ENCODE peak calls at places on chromosomes 13 and 19, in seven cellular contexts. P is GM10248, M is tibial nerve, E is neural progenitor cell, F is colonic mucosa, W is LNCaP clone FGC, X is astrocyte. J is an unnamed sample.

GRCh38 chr19:15869109-15869555 is 28.7 kb downstream of the CYP4F2 start:
- DNase-seq in P (peak), M (no peak), E (no peak), F (peak), W (peak), X (no peak), J (no peak)

GRCh38 chr19:20359933-20360720 is 193.1 kb downstream of the ZNF486 start:
- DNase-seq in P (no peak), M (no peak), E (peak), F (no peak), W (no peak), X (no peak), J (no peak)

GRCh38 chr19:3537101-3537437 is 1.9 kb upstream of the TEKTIP1 start:
- DNase-seq in P (no peak), M (no peak), E (no peak), F (no peak), W (no peak), X (no peak), J (no peak)

GRCh38 chr19:46963093-46963734 is 56.4 kb upstream of the NPAS1 start:
- DNase-seq in P (no peak), M (no peak), E (no peak), F (no peak), W (no peak), X (peak), J (no peak)

GRCh38 chr13:82176761-82177160 is 1705.5 kb downstream of the SLITRK1 start:
- DNase-seq in P (no peak), M (no peak), E (no peak), F (no peak), W (no peak), X (no peak), J (no peak)

GRCh38 chr19:17281391-17282304 is at the start of gene ANKLE1:
- DNase-seq in P (peak), M (no peak), E (peak), F (no peak), W (no peak), X (no peak), J (peak)

GRCh38 chr13:102580552-102581169 is 16.1 kb upstream of the TPP2 start:
- DNase-seq in P (peak), M (no peak), E (peak), F (peak), W (peak), X (peak), J (peak)

GRCh38 chr19:12806242-12807131 is at the start of gene RNASEH2A:
- DNase-seq in P (peak), M (peak), E (peak), F (peak), W (peak), X (peak), J (peak)

GRCh38 chr13:100633461-100633860 is 41.1 kb downstream of the TMTC4 start:
- DNase-seq in P (no peak), M (no peak), E (no peak), F (no peak), W (no peak), X (peak), J (no peak)

GRCh38 chr19:42369433-42370067 is 20.5 kb downstream of the CNFN start:
- DNase-seq in P (no peak), M (no peak), E (no peak), F (no peak), W (no peak), X (no peak), J (no peak)

GRCh38 chr13:61777281-61777680 is 361.6 kb upstream of the PCDH20 start:
- DNase-seq in P (no peak), M (no peak), E (peak), F (no peak), W (no peak), X (peak), J (no peak)

GRCh38 chr19:6677924-6678689 is 8.1 kb upstream of the TNFSF14 start:
- DNase-seq in P (peak), M (no peak), E (peak), F (peak), W (no peak), X (no peak), J (peak)

GRCh38 chr19:39837978-39838377 is 4.0 kb upstream of the DYRK1B start:
- DNase-seq in P (no peak), M (no peak), E (no peak), F (no peak), W (no peak), X (no peak), J (no peak)

DNA sequence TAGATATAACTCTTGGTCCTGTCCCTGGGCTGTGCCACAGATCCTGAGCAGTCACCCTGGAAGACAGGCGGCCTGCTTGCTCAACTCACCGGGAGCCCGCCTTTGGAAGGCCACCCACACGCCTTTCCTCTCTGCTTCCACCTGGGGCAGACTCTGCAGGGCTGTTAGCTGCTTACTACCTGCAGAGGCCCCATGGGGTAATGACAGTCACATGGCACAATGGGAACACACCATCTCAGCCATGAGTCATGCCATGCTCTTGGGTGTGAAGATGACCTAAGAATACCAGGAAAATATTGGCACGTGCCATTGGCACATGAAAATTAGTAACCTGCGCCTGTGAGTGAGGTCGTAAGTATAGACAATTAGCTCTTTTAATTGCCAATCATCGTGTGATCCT is 108.6 kb downstream of the COL4A2 start:
- DNase-seq in P (no peak), M (no peak), E (no peak), F (peak), W (no peak), X (no peak), J (no peak)
- TF ChIP-seq CTCF in P (no peak), M (no peak), E (no peak), F (no peak), W (no peak), X (no peak), J (no peak)

DNA sequence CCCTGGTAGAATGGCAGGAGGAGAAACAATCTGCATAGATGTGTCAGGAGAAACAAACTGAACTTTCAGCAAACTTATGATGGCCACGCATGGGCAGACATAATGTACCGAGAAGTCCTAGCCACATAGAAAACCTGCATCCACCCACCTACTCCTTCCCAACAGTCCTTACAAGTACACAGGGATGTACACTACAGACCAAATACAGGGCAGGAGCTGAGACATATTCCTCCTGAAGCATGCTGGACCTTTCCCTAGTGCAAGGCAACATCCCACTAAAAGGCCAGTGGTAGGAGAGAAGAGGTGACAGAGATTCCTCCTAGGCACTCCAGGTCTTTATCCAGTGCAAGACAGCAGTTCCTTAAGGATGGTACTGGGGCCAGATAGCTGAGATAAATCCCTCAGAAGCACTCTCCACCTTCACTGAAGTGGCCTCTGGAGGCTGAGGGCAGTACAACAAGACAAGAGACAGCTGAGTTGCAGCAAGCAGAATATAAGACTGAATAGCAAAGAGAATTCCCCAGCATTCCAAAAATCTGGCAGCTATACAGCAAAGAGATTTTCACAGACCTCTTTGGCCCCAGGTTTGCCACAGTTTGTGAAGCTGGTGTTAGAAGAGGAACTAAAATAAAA is 18.3 kb downstream of the VWA8 start:
- DNase-seq in P (no peak), M (no peak), E (peak), F (no peak), W (peak), X (peak), J (no peak)
- TF ChIP-seq CTCF in P (peak), M (no peak), E (peak), F (peak), W (peak), X (peak), J (peak)

GRCh38 chr19:44549507-44549906 is 20.0 kb upstream of the CEACAM20 start:
- DNase-seq in P (no peak), M (no peak), E (no peak), F (no peak), W (no peak), X (no peak), J (no peak)
- TF ChIP-seq CTCF in P (no peak), M (no peak), E (no peak), F (no peak), W (no peak), X (no peak), J (no peak)

GRCh38 chr13:104648291-104648690 is 1582.1 kb upstream of the SLC10A2 start:
- DNase-seq in P (no peak), M (no peak), E (no peak), F (no peak), W (no peak), X (no peak), J (no peak)

GRCh38 chr13:104641309-104641708 is 1575.1 kb upstream of the SLC10A2 start:
- DNase-seq in P (no peak), M (no peak), E (no peak), F (no peak), W (no peak), X (peak), J (no peak)

GRCh38 chr13:104650426-104650825 is 1584.2 kb upstream of the SLC10A2 start:
- DNase-seq in P (no peak), M (no peak), E (no peak), F (no peak), W (no peak), X (no peak), J (no peak)

DNA sequence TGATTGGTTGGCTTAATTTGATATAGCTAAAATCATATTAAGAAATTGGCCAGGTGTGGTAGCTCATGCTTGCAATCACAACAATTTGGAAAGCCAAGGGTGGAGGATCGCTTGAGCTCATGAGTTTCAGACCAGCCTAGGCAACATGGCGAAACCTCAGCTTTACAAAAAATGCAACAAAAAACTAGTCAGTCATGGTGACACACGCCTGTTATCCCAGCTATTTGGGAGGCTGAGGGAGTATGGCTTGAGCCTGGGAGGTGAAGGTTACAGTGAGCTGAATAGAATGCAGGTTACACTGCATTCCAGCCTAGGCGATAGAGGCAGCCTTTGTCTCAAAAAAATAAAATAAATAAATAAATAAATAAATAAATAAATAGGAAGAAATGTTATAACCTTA is 1579.6 kb upstream of the SLC10A2 start:
- DNase-seq in P (no peak), M (no peak), E (no peak), F (no peak), W (no peak), X (no peak), J (no peak)
- TF ChIP-seq CTCF in P (no peak), M (no peak), E (no peak), F (no peak), W (no peak), X (no peak), J (no peak)

DNA sequence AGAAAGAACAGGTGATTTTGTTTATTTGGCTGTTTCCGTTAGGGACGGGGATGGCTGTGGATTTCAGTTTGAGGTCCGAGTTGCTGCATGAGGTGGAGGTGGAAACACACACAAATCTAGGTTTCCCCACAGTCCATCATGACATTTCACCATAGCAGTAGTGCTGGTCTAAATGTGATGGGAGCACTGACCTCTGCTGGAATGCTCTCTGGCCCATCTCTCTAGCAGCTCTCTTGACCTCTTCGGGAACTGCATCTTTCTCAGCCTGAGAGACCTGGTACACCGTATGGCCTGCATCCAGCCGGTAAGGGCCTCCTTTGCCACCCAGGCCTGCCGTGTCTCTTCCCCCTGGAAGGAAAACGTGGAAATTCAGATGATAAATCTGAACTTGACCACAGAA is 154.0 kb downstream of the RGCC start:
- DNase-seq in P (no peak), M (no peak), E (no peak), F (no peak), W (no peak), X (no peak), J (no peak)
- TF ChIP-seq CTCF in P (no peak), M (no peak), E (no peak), F (no peak), W (no peak), X (no peak), J (no peak)

GRCh38 chr19:48169974-48170803 is at the start of the genes LIG1 and ZSWIM9:
- DNase-seq in P (peak), M (peak), E (peak), F (peak), W (peak), X (peak), J (peak)
- TF ChIP-seq CTCF in P (no peak), M (peak), E (peak), F (no peak), W (no peak), X (no peak), J (no peak)

GRCh38 chr13:109204252-109204651 is 574.8 kb downstream of the MYO16 start:
- DNase-seq in P (no peak), M (no peak), E (no peak), F (no peak), W (peak), X (no peak), J (no peak)
- TF ChIP-seq CTCF in P (no peak), M (no peak), E (no peak), F (no peak), W (no peak), X (no peak), J (no peak)